ENCODE peak calls at places on chromosomes 3 and 15, in six cellular contexts. H, N, R, M, T and D are unnamed samples.
A peak's percentile ranks its signal among the peaks of the same experiment; 100 is the strongest.

GRCh38 chr15:50113187-50113505 is 5.9 kb downstream of the ATP8B4 start:
- DNase-seq in T (no peak), N (no peak), M (no peak), R (no peak), H (no peak), D (no peak)

GRCh38 chr3:57161131-57161538 is 4.0 kb downstream of the IL17RD start:
- DNase-seq in T (no peak), N (no peak), H (no peak), M (no peak), R (no peak), D (no peak)

GRCh38 chr3:38542401-38543298 is 46.5 kb downstream of the EXOG start:
- DNase-seq in H (no peak), R (no peak), N (no peak), T (no peak), M (no peak), D (no peak)

GRCh38 chr15:63140936-63141335 is 16.3 kb downstream of the RPS27L start:
- DNase-seq in R (no peak), T (no peak), M (no peak), N (no peak), H (no peak), D (no peak)

GRCh38 chr3:130850846-130851245 is 43.0 kb upstream of the ATP2C1 start:
- DNase-seq in H (no peak), M (no peak), N (no peak), R (no peak), T (peak; percentile 33), D (no peak)

GRCh38 chr3:151106311-151106710 is 20.8 kb downstream of the MED12L start:
- DNase-seq in H (no peak), N (no peak), M (no peak), T (no peak), R (no peak), D (no peak)

GRCh38 chr15:39130556-39131379 is 450.1 kb upstream of the THBS1 start:
- DNase-seq in R (no peak), T (no peak), M (no peak), N (no peak), H (no peak), D (no peak)

GRCh38 chr3:103295974-103296570 is 861.3 kb downstream of the ZPLD1 start:
- DNase-seq in H (no peak), R (no peak), N (no peak), T (peak; percentile 33), M (no peak), D (no peak)

GRCh38 chr3:30614943-30615342 is 8.5 kb downstream of the TGFBR2 start:
- DNase-seq in H (no peak), M (no peak), R (no peak), N (no peak), T (no peak), D (no peak)

GRCh38 chr15:39156166-39156565 is 424.7 kb upstream of the THBS1 start:
- DNase-seq in M (no peak), H (no peak), T (no peak), N (no peak), R (no peak), D (no peak)

GRCh38 chr15:39213385-39213840 is 367.5 kb upstream of the THBS1 start:
- DNase-seq in T (peak; percentile 22), M (no peak), R (no peak), H (no peak), N (no peak), D (no peak)

GRCh38 chr15:84804005-84804803 is 13.0 kb upstream of the ALPK3 start:
- DNase-seq in N (no peak), H (no peak), T (no peak), R (no peak), M (no peak), D (no peak)

GRCh38 chr3:184711366-184712247 is at the start of gene MAGEF1:
- DNase-seq in H (peak; percentile 69), T (peak; percentile 97), R (peak; percentile 67), M (peak; percentile 83), N (peak; percentile 89), D (peak; percentile 37)

GRCh38 chr3:99366663-99367429 is 271.5 kb upstream of the COL8A1 start:
- DNase-seq in H (no peak), T (no peak), M (peak; percentile 20), N (no peak), R (no peak), D (no peak)

GRCh38 chr3:179865876-179866505 is 170.7 kb downstream of the PEX5L start:
- DNase-seq in R (no peak), H (no peak), M (no peak), N (no peak), T (no peak), D (no peak)

GRCh38 chr15:24054547-24055245 is 367.6 kb upstream of the NDN start:
- DNase-seq in M (no peak), T (no peak), R (no peak), N (no peak), H (no peak), D (no peak)

GRCh38 chr3:18217512-18218174 is 207.5 kb downstream of the SATB1 start:
- DNase-seq in H (no peak), N (no peak), M (no peak), T (no peak), R (no peak), D (no peak)

GRCh38 chr3:123741058-123741511 is 143.0 kb downstream of the MYLK start:
- DNase-seq in M (no peak), H (no peak), R (no peak), N (no peak), T (no peak), D (no peak)

GRCh38 chr3:194577985-194578905 is 55.0 kb downstream of the TMEM44 start:
- DNase-seq in H (no peak), T (no peak), N (no peak), M (no peak), R (no peak), D (no peak)

GRCh38 chr15:39362832-39363561 is 217.9 kb upstream of the THBS1 start:
- DNase-seq in H (no peak), M (no peak), R (no peak), T (no peak), N (no peak), D (no peak)

GRCh38 chr3:123376451-123377172 is 72.3 kb downstream of the ADCY5 start:
- DNase-seq in M (no peak), T (no peak), R (no peak), H (no peak), N (no peak), D (no peak)

GRCh38 chr15:86164222-86164898 is 84.7 kb downstream of the AGBL1 start:
- DNase-seq in T (no peak), N (no peak), R (no peak), M (no peak), H (no peak), D (no peak)

GRCh38 chr3:186477033-186477432 is 67.1 kb downstream of the CRYGS start:
- DNase-seq in H (no peak), M (no peak), N (no peak), T (no peak), R (no peak), D (no peak)

GRCh38 chr3:128398586-128398985 is 68.1 kb downstream of the DNAJB8 start:
- DNase-seq in T (no peak), M (no peak), N (no peak), R (no peak), H (no peak), D (no peak)

GRCh38 chr15:70976856-70977255 is 84.2 kb downstream of the LRRC49 start:
- DNase-seq in M (no peak), R (no peak), T (no peak), N (no peak), H (no peak), D (no peak)

GRCh38 chr3:189498995-189499704 is 132.0 kb upstream of the TP63 start:
- DNase-seq in T (no peak), H (no peak), N (no peak), M (no peak), R (no peak), D (no peak)

GRCh38 chr3:3577823-3578222 is 221.4 kb upstream of the LRRN1 start:
- DNase-seq in T (no peak), H (no peak), R (no peak), N (no peak), M (no peak), D (no peak)

GRCh38 chr15:31357148-31357547 is 30.5 kb downstream of the KLF13 start:
- DNase-seq in N (no peak), H (no peak), M (no peak), R (no peak), T (no peak), D (no peak)

GRCh38 chr15:81225161-81225671 is 28.5 kb downstream of the IL16 start:
- DNase-seq in M (no peak), T (no peak), H (no peak), R (no peak), N (no peak), D (no peak)

GRCh38 chr3:58044656-58045055 is 36.4 kb downstream of the FLNB start:
- DNase-seq in T (no peak), N (no peak), M (no peak), H (no peak), R (no peak), D (no peak)

GRCh38 chr15:62788224-62788623 is 254.3 kb upstream of the TPM1 start:
- DNase-seq in H (no peak), T (no peak), M (no peak), N (no peak), R (no peak), D (no peak)

GRCh38 chr3:149489060-149489690 is 14.7 kb downstream of the TM4SF4 start:
- DNase-seq in M (peak; percentile 54), R (no peak), N (peak; percentile 19), T (no peak), H (no peak), D (no peak)

GRCh38 chr15:85412956-85413854 is 32.8 kb downstream of the AKAP13 start:
- DNase-seq in H (peak; percentile 73), T (peak; percentile 23), M (peak; percentile 56), N (peak; percentile 86), R (peak; percentile 59), D (peak; percentile 42)

GRCh38 chr3:45737222-45737621 is 48.0 kb downstream of the SACM1L start:
- DNase-seq in H (no peak), T (no peak), N (no peak), R (no peak), M (no peak), D (no peak)

GRCh38 chr3:141421639-141422319 is 53.5 kb downstream of the ZBTB38 start:
- DNase-seq in R (no peak), H (no peak), T (no peak), N (no peak), M (no peak), D (no peak)

GRCh38 chr3:197241173-197241572 is 57.2 kb downstream of the DLG1 start:
- DNase-seq in R (no peak), T (no peak), H (no peak), N (no peak), M (no peak), D (no peak)

GRCh38 chr3:30201715-30202114 is 404.7 kb upstream of the TGFBR2 start:
- DNase-seq in T (no peak), H (no peak), M (no peak), R (no peak), N (no peak), D (no peak)

GRCh38 chr3:31668258-31668657 is 135.5 kb downstream of the STT3B start:
- DNase-seq in R (no peak), T (no peak), M (no peak), H (no peak), N (no peak), D (no peak)